ENCODE peak calls at places on chromosomes 3 and 15, in eight cellular contexts. V, N, T, Q, K, D, L and F are unnamed samples.
A peak's percentile ranks its signal among the peaks of the same experiment; 100 is the strongest.

GRCh38 chr3:161310649-161311423 is 60.5 kb downstream of the SPTSSB start:
- DNase-seq in L (no peak), Q (no peak), D (no peak), N (no peak), K (peak; percentile 22), V (no peak), T (no peak), F (peak; percentile 89)

GRCh38 chr15:47812436-47813109 is 95.3 kb downstream of the SEMA6D start:
- DNase-seq in N (no peak), T (no peak), Q (peak; percentile 68), K (peak; percentile 38), V (no peak), D (no peak), L (peak; percentile 10), F (no peak)

GRCh38 chr3:129313415-129313982 is 34.8 kb downstream of the HMCES start:
- DNase-seq in L (no peak), N (no peak), D (no peak), K (no peak), V (no peak), Q (no peak), T (no peak), F (peak; percentile 22)

GRCh38 chr3:78613366-78614008 is 1154.3 kb downstream of the ROBO1 start:
- DNase-seq in V (no peak), K (no peak), Q (no peak), N (peak; percentile 32), L (no peak), T (no peak), D (no peak), F (no peak)

GRCh38 chr3:195021674-195022073 is 249.3 kb downstream of the XXYLT1 start:
- DNase-seq in V (no peak), T (no peak), Q (no peak), D (no peak), L (no peak), K (no peak), N (no peak), F (no peak)

GRCh38 chr3:167559922-167560321 is 86.1 kb upstream of the SERPINI2 start:
- DNase-seq in T (no peak), K (no peak), N (no peak), V (no peak), L (no peak), D (no peak), Q (no peak), F (no peak)

GRCh38 chr3:113292933-113293332 is 81.6 kb downstream of the BOC start:
- DNase-seq in D (no peak), L (no peak), K (no peak), Q (no peak), N (no peak), T (no peak), V (no peak), F (no peak)

GRCh38 chr3:48430359-48431101 is 644 bp upstream of the PLXNB1 start:
- DNase-seq in K (no peak), N (no peak), L (no peak), T (no peak), V (no peak), D (no peak), Q (no peak), F (no peak)

GRCh38 chr3:148319161-148319915 is 378.4 kb upstream of the AGTR1 start:
- DNase-seq in Q (peak; percentile 82), V (no peak), L (peak; percentile 60), N (no peak), D (no peak), K (peak; percentile 28), T (no peak), F (no peak)

GRCh38 chr3:194233150-194233549 is 97.2 kb downstream of the HES1 start:
- DNase-seq in L (no peak), Q (no peak), D (no peak), V (no peak), K (no peak), N (no peak), T (no peak), F (no peak)

GRCh38 chr15:25244731-25245585 is 193.9 kb downstream of the UBE3A start:
- DNase-seq in Q (no peak), V (no peak), N (peak; percentile 19), T (no peak), L (no peak), K (no peak), D (peak; percentile 8), F (no peak)

GRCh38 chr15:85415779-85416178 is 35.4 kb downstream of the AKAP13 start:
- DNase-seq in K (no peak), N (no peak), Q (no peak), L (no peak), V (no peak), T (no peak), D (no peak), F (no peak)

GRCh38 chr15:38002883-38003477 is 68.5 kb downstream of the TMCO5A start:
- DNase-seq in K (no peak), D (peak; percentile 31), N (peak; percentile 64), V (no peak), T (no peak), L (no peak), Q (peak; percentile 74), F (peak; percentile 40)

GRCh38 chr15:57555270-57555669 is 36.4 kb upstream of the MYZAP start:
- DNase-seq in Q (peak; percentile 12), T (no peak), K (no peak), D (no peak), N (no peak), V (no peak), L (no peak), F (no peak)

GRCh38 chr3:154310840-154311239 is 13.4 kb downstream of the DHX36 start:
- DNase-seq in N (no peak), D (no peak), K (no peak), L (no peak), T (no peak), V (no peak), Q (peak; percentile 29), F (no peak)

GRCh38 chr3:98914210-98915080 is 12.9 kb upstream of the DCBLD2 start:
- DNase-seq in D (no peak), Q (peak; percentile 62), L (no peak), N (no peak), K (no peak), T (no peak), V (no peak), F (no peak)

GRCh38 chr3:101842245-101842934 is 6.9 kb upstream of the NFKBIZ start:
- DNase-seq in Q (peak; percentile 67), T (no peak), D (no peak), K (no peak), V (no peak), L (no peak), N (no peak), F (no peak)

GRCh38 chr15:63447277-63447676 is 57.1 kb upstream of the USP3 start:
- DNase-seq in L (no peak), T (no peak), V (no peak), N (no peak), K (no peak), D (no peak), Q (no peak), F (no peak)

GRCh38 chr3:25592510-25592968 is 72.2 kb downstream of the TOP2B start:
- DNase-seq in V (no peak), T (peak; percentile 34), L (peak; percentile 71), D (peak; percentile 43), Q (peak; percentile 82), K (no peak), N (no peak), F (peak; percentile 23)

GRCh38 chr3:88203537-88204143 is 53.9 kb downstream of the C3orf38 start:
- DNase-seq in T (peak; percentile 68), K (peak; percentile 57), D (peak; percentile 42), N (peak; percentile 72), L (no peak), Q (peak; percentile 52), V (peak; percentile 69), F (peak; percentile 76)

GRCh38 chr3:36482880-36483279 is 102.6 kb downstream of the STAC start:
- DNase-seq in N (no peak), L (no peak), Q (no peak), T (no peak), K (no peak), V (no peak), D (no peak), F (no peak)

GRCh38 chr3:66490214-66490613 is 10.6 kb downstream of the LRIG1 start:
- DNase-seq in D (no peak), Q (peak; percentile 70), K (no peak), N (peak; percentile 35), T (no peak), L (no peak), V (no peak), F (peak; percentile 49)

GRCh38 chr3:102018544-102018943 is 169.2 kb downstream of the NFKBIZ start:
- DNase-seq in N (no peak), Q (no peak), D (no peak), T (no peak), K (no peak), L (no peak), V (no peak), F (no peak)

DNA sequence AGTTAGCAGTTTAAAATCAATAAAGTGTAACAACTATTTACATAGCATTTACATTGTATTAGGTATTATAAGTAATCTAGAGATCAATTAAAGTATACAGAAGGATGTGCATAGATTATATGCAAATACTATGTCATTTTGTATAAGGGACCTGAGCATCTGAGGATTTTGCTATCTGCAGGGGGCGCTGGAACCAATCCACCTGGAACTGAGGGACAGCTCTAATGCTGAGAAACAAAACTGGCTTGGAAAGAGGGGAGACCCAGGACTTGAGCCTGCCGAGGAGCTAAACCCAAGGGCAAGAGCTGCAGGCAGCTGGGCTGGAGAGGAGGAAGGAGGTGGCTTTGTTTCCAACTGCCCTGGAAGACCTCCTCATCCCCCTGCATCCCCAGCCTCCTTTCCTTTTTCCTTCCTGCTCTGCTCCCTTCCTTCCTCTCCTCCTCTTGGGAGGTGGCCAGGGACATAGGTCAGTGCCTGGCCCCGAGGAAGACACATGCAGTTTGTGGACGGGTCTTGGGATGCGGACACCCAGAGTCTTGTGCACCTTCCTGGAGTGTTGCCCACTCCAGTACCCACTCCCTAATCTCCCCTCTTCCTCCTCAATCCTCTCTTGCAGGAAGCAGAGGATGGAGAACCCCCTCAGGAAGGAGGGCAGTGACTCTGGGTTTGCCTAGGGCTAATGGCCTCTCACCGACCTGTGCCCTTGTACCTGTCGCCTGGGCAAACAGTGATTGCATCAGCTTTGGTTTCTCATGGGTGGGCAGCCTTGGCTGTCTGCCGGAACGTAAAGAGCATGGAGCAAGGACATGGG is 826 bp upstream of the RTP3 start:
- DNase-seq in N (no peak), K (peak; percentile 58), L (no peak), T (no peak), V (no peak), Q (no peak), D (no peak), F (peak; percentile 76)
- TF ChIP-seq CTCF in N (no peak), K (no peak), L (peak; percentile 24), T (no peak), V (peak; percentile 49), Q (peak; percentile 42), D (no peak), F (peak; percentile 36)

GRCh38 chr3:159234306-159234705 is 432.5 kb downstream of the MFSD1 start:
- DNase-seq in D (no peak), Q (peak; percentile 56), N (no peak), K (no peak), T (no peak), L (peak; percentile 24), V (no peak), F (no peak)
- TF ChIP-seq CTCF in D (no peak), Q (no peak), N (no peak), K (no peak), T (no peak), L (no peak), V (no peak), F (no peak)

GRCh38 chr15:68598171-68599152 is 19.7 kb downstream of the CORO2B start:
- DNase-seq in V (no peak), N (no peak), Q (peak; percentile 39), D (no peak), L (no peak), T (no peak), K (no peak), F (no peak)
- TF ChIP-seq CTCF in V (no peak), N (no peak), Q (no peak), D (no peak), L (no peak), T (no peak), K (no peak), F (no peak)

GRCh38 chr3:116863842-116864626 is 154.5 kb downstream of the TUSC7 start:
- DNase-seq in Q (peak; percentile 42), K (peak; percentile 4), V (no peak), L (no peak), T (no peak), N (no peak), D (no peak), F (no peak)
- TF ChIP-seq CTCF in Q (peak; percentile 59), K (peak; percentile 24), V (peak; percentile 65), L (peak; percentile 38), T (peak; percentile 57), N (no peak), D (no peak), F (no peak)